ENCODE peak calls at places on chromosomes 4 and X, in six cellular contexts. Q is Ammon's horn, R is amniotic stem cell, B is germinal center, T is tibial artery, E is cardiac fibroblast. Y is an unnamed sample.
A peak's percentile ranks its signal among the peaks of the same experiment; 100 is the strongest.

GRCh38 chr4:47913858-47914218 is 545 bp downstream of the NFXL1 start:
- DNase-seq in B (peak; percentile 25), R (no peak), Q (peak; percentile 27), E (peak; percentile 1), T (peak; percentile 71), Y (peak; percentile 49)

GRCh38 chr4:2787230-2788100 is 5.4 kb upstream of the SH3BP2 start:
- DNase-seq in Q (no peak), E (no peak), T (peak; percentile 80), B (peak; percentile 74), R (no peak), Y (no peak)

GRCh38 chr4:71772592-71772991 is 11.3 kb downstream of the GC start:
- DNase-seq in B (no peak), T (no peak), E (no peak), Q (no peak), R (no peak), Y (no peak)

GRCh38 chrX:115591856-115592842 is 31.2 kb downstream of the PLS3 start:
- DNase-seq in Q (no peak), B (no peak), T (no peak), E (no peak), R (no peak), Y (no peak)

GRCh38 chrX:15334561-15334960 is 762 bp downstream of the PIGA start:
- DNase-seq in T (no peak), E (peak; percentile 24), R (no peak), Q (no peak), B (peak; percentile 1), Y (no peak)

GRCh38 chrX:11244641-11245040 is 48.6 kb upstream of the AMELX start:
- DNase-seq in B (no peak), R (no peak), Q (no peak), T (no peak), E (peak; percentile 84), Y (no peak)

GRCh38 chr4:111934294-111934693 is 211.0 kb upstream of the FAM241A start:
- DNase-seq in Q (no peak), E (no peak), T (no peak), B (no peak), R (no peak), Y (no peak)

GRCh38 chr4:77473509-77473908 is 132.1 kb upstream of the CXCL13 start:
- DNase-seq in E (peak; percentile 47), B (peak; percentile 41), T (no peak), Q (no peak), R (no peak), Y (peak; percentile 11)

GRCh38 chr4:2362286-2363055 is 56.0 kb downstream of the ZFYVE28 start:
- DNase-seq in B (no peak), E (no peak), Q (no peak), R (no peak), T (no peak), Y (no peak)

GRCh38 chrX:31293409-31293808 is 221.6 kb upstream of the FTHL17 start:
- DNase-seq in Q (no peak), R (no peak), T (no peak), B (no peak), E (no peak), Y (no peak)

GRCh38 chrX:108312938-108313337 is 125.3 kb downstream of the COL4A6 start:
- DNase-seq in Q (peak; percentile 5), B (no peak), R (peak; percentile 43), T (no peak), E (peak; percentile 54), Y (no peak)

GRCh38 chr4:40262861-40263260 is 66.0 kb downstream of the RHOH start:
- DNase-seq in T (no peak), Q (no peak), R (no peak), B (no peak), E (no peak), Y (no peak)

GRCh38 chrX:1807301-1807731 is 192.5 kb downstream of the ASMT start:
- DNase-seq in R (no peak), T (no peak), Q (no peak), B (no peak), E (no peak), Y (no peak)

GRCh38 chr4:85807247-85807915 is 332.4 kb downstream of the ARHGAP24 start:
- DNase-seq in Q (no peak), B (no peak), T (peak; percentile 74), R (no peak), E (peak; percentile 96), Y (no peak)

GRCh38 chr4:156962551-156962974 is 9.0 kb downstream of the PDGFC start:
- DNase-seq in E (peak; percentile 73), Q (no peak), B (no peak), T (no peak), R (no peak), Y (no peak)

GRCh38 chrX:69323786-69324720 is 158.8 kb upstream of the PJA1 start:
- DNase-seq in R (no peak), Q (no peak), E (no peak), B (no peak), T (no peak), Y (no peak)

GRCh38 chr4:120156115-120156718 is 89.6 kb upstream of the MAD2L1 start:
- DNase-seq in Q (peak; percentile 85), E (peak; percentile 86), B (peak; percentile 13), R (no peak), T (no peak), Y (peak; percentile 52)

GRCh38 chr4:80184791-80185756 is 12.2 kb upstream of the PRDM8 start:
- DNase-seq in R (no peak), E (no peak), Q (no peak), B (no peak), T (no peak), Y (peak; percentile 25)

GRCh38 chrX:115226929-115227328 is 7.0 kb downstream of the LRCH2 start:
- DNase-seq in B (no peak), E (peak; percentile 22), T (no peak), Q (peak; percentile 17), R (no peak), Y (peak; percentile 2)

GRCh38 chr4:95255396-95256107 is 293.2 kb downstream of the UNC5C start:
- DNase-seq in B (no peak), Q (peak; percentile 38), T (no peak), R (peak; percentile 17), E (peak; percentile 78), Y (no peak)

GRCh38 chrX:131331152-131331551 is 42.0 kb upstream of the IGSF1 start:
- DNase-seq in Q (no peak), B (no peak), T (no peak), E (no peak), R (no peak), Y (no peak)

GRCh38 chr4:117796677-117797076 is 237.6 kb upstream of the NDST3 start:
- DNase-seq in B (no peak), Q (no peak), R (no peak), E (no peak), T (no peak), Y (no peak)

GRCh38 chr4:13866881-13867280 is 239.4 kb upstream of the BOD1L1 start:
- DNase-seq in T (no peak), B (no peak), Q (no peak), E (no peak), R (no peak), Y (no peak)

GRCh38 chr4:94488667-94489066 is 36.9 kb downstream of the PDLIM5 start:
- DNase-seq in T (no peak), B (no peak), R (peak; percentile 24), Q (no peak), E (no peak), Y (no peak)

GRCh38 chr4:122739174-122739573 is 6.7 kb downstream of the BBS12 start:
- DNase-seq in E (peak; percentile 85), B (no peak), Q (no peak), R (peak; percentile 31), T (no peak), Y (no peak)

GRCh38 chr4:121221608-121222007 is 57.5 kb upstream of the TNIP3 start:
- DNase-seq in T (no peak), E (no peak), B (no peak), R (no peak), Q (no peak), Y (no peak)

GRCh38 chr4:113645771-113646455 is 115.6 kb downstream of the CAMK2D start:
- DNase-seq in B (no peak), Q (no peak), R (no peak), E (peak; percentile 64), T (no peak), Y (no peak)

GRCh38 chrX:106927700-106928099 is 7.5 kb downstream of the CLDN2 start:
- DNase-seq in T (no peak), R (no peak), E (peak; percentile 41), B (no peak), Q (no peak), Y (no peak)

Y was measured in endothelial cell.